ENCODE peak calls at places on chromosome 1, in eight cellular contexts. One of them, this sample, is unnamed.

GRCh38 chr1:244090645-244091044 is 39.6 kb downstream of the ZBTB18 start:
- DNase-seq in nephron progenitor cell: no peak
- DNase-seq in spleen: no peak
- DNase-seq in right atrium auricular region: no peak
- DNase-seq in memory B cell: no peak
- DNase-seq in kidney: no peak
- DNase-seq in NCI-H146: no peak
- DNase-seq in natural killer cell: no peak
- DNase-seq in this sample: no peak

GRCh38 chr1:20538227-20538626 is 14.1 kb upstream of the FAM43B start:
- DNase-seq in nephron progenitor cell: no peak
- DNase-seq in right atrium auricular region: no peak
- DNase-seq in kidney: no peak
- DNase-seq in NCI-H146: peak
- DNase-seq in memory B cell: no peak
- DNase-seq in spleen: no peak
- DNase-seq in natural killer cell: no peak
- DNase-seq in this sample: no peak

GRCh38 chr1:34690269-34690668 is 64.6 kb upstream of the GJB5 start:
- DNase-seq in right atrium auricular region: peak
- DNase-seq in nephron progenitor cell: no peak
- DNase-seq in kidney: no peak
- DNase-seq in spleen: no peak
- DNase-seq in natural killer cell: no peak
- DNase-seq in NCI-H146: no peak
- DNase-seq in memory B cell: no peak
- DNase-seq in this sample: no peak

GRCh38 chr1:31573261-31573660 is 3.1 kb upstream of the TINAGL1 start:
- DNase-seq in nephron progenitor cell: no peak
- DNase-seq in spleen: no peak
- DNase-seq in memory B cell: no peak
- DNase-seq in right atrium auricular region: peak
- DNase-seq in natural killer cell: peak
- DNase-seq in kidney: peak
- DNase-seq in NCI-H146: no peak
- DNase-seq in this sample: no peak

GRCh38 chr1:40316595-40317393 is at the start of gene COL9A2:
- DNase-seq in spleen: peak
- DNase-seq in NCI-H146: peak
- DNase-seq in memory B cell: peak
- DNase-seq in right atrium auricular region: no peak
- DNase-seq in natural killer cell: peak
- DNase-seq in nephron progenitor cell: peak
- DNase-seq in kidney: peak
- DNase-seq in this sample: no peak

GRCh38 chr1:25519624-25520023 is 23.8 kb upstream of the LDLRAP1 start:
- DNase-seq in natural killer cell: no peak
- DNase-seq in NCI-H146: no peak
- DNase-seq in nephron progenitor cell: no peak
- DNase-seq in right atrium auricular region: no peak
- DNase-seq in memory B cell: no peak
- DNase-seq in spleen: no peak
- DNase-seq in kidney: no peak
- DNase-seq in this sample: peak

GRCh38 chr1:12087797-12088314 is 24.8 kb downstream of the TNFRSF8 start:
- DNase-seq in kidney: peak
- DNase-seq in right atrium auricular region: no peak
- DNase-seq in NCI-H146: no peak
- DNase-seq in spleen: no peak
- DNase-seq in nephron progenitor cell: no peak
- DNase-seq in natural killer cell: peak
- DNase-seq in memory B cell: peak
- DNase-seq in this sample: no peak

GRCh38 chr1:89130716-89131115 is 4.8 kb upstream of the GBP2 start:
- DNase-seq in kidney: no peak
- DNase-seq in right atrium auricular region: no peak
- DNase-seq in memory B cell: no peak
- DNase-seq in NCI-H146: no peak
- DNase-seq in natural killer cell: no peak
- DNase-seq in nephron progenitor cell: no peak
- DNase-seq in spleen: no peak
- DNase-seq in this sample: no peak

GRCh38 chr1:42962641-42963377 is 4.1 kb upstream of the SLC2A1 start:
- DNase-seq in nephron progenitor cell: peak
- DNase-seq in right atrium auricular region: no peak
- DNase-seq in kidney: peak
- DNase-seq in spleen: no peak
- DNase-seq in memory B cell: no peak
- DNase-seq in natural killer cell: no peak
- DNase-seq in NCI-H146: peak
- DNase-seq in this sample: no peak